ENCODE peak calls at places on chromosomes 16 and 17, in five cellular contexts. One of them, this sample, is unnamed. For H3K36me3, the result is how much of the 10 kb centered on the place peaks cover.

GRCh38 chr16:79403534-79403933 is 197.0 kb downstream of the MAF start:
- DNase-seq in gastrocnemius medialis: no peak
- DNase-seq in body of pancreas: no peak
- DNase-seq in H1: no peak
- DNase-seq in adrenal gland: no peak
- DNase-seq in this sample: no peak

GRCh38 chr16:54870151-54870550 is 60.5 kb upstream of the IRX5 start:
- DNase-seq in H1: no peak
- DNase-seq in adrenal gland: no peak
- DNase-seq in body of pancreas: no peak
- DNase-seq in gastrocnemius medialis: no peak
- DNase-seq in this sample: no peak

GRCh38 chr17:63704259-63704576 is 4.3 kb upstream of the LIMD2 start:
- DNase-seq in gastrocnemius medialis: no peak
- DNase-seq in body of pancreas: no peak
- DNase-seq in H1: no peak
- DNase-seq in adrenal gland: no peak
- DNase-seq in this sample: no peak

GRCh38 chr17:73393962-73394361 is 82.2 kb upstream of the CDC42EP4 start:
- DNase-seq in adrenal gland: no peak
- DNase-seq in body of pancreas: no peak
- DNase-seq in gastrocnemius medialis: no peak
- DNase-seq in H1: no peak
- DNase-seq in this sample: no peak

GRCh38 chr16:17666293-17666692 is 195.5 kb upstream of the XYLT1 start:
- DNase-seq in adrenal gland: no peak
- DNase-seq in gastrocnemius medialis: no peak
- DNase-seq in body of pancreas: no peak
- DNase-seq in H1: no peak
- DNase-seq in this sample: no peak

GRCh38 chr17:21283482-21284318 is 811 bp upstream of the MAP2K3 start:
- DNase-seq in adrenal gland: peak
- DNase-seq in H1: no peak
- DNase-seq in body of pancreas: peak
- DNase-seq in gastrocnemius medialis: peak
- DNase-seq in this sample: no peak

GRCh38 chr17:50169121-50169764 is 3.4 kb downstream of the SGCA start:
- DNase-seq in adrenal gland: peak
- DNase-seq in body of pancreas: peak
- DNase-seq in H1: no peak
- DNase-seq in gastrocnemius medialis: no peak
- DNase-seq in this sample: no peak

GRCh38 chr16:55368205-55368604 is 44.2 kb downstream of the IRX6 start:
- DNase-seq in H1: no peak
- DNase-seq in adrenal gland: no peak
- DNase-seq in body of pancreas: peak
- DNase-seq in gastrocnemius medialis: no peak
- DNase-seq in this sample: no peak

GRCh38 chr17:27531469-27531948 is 75.3 kb downstream of the KSR1 start:
- DNase-seq in gastrocnemius medialis: no peak
- DNase-seq in adrenal gland: no peak
- DNase-seq in body of pancreas: no peak
- DNase-seq in H1: no peak
- DNase-seq in this sample: no peak

GRCh38 chr17:1490643-1491405 is 1.7 kb downstream of the MYO1C start:
- DNase-seq in body of pancreas: peak
- DNase-seq in adrenal gland: no peak
- DNase-seq in H1: no peak
- DNase-seq in gastrocnemius medialis: peak
- DNase-seq in this sample: no peak

GRCh38 chr16:49492896-49493620 is 119.5 kb downstream of the C16orf78 start:
- DNase-seq in adrenal gland: peak
- DNase-seq in gastrocnemius medialis: no peak
- DNase-seq in H1: no peak
- DNase-seq in body of pancreas: no peak
- DNase-seq in this sample: no peak

GRCh38 chr17:21330436-21331160 is 45.6 kb upstream of the KCNJ12 start:
- DNase-seq in H1: no peak
- DNase-seq in body of pancreas: no peak
- DNase-seq in gastrocnemius medialis: no peak
- DNase-seq in adrenal gland: no peak
- DNase-seq in this sample: no peak

GRCh38 chr16:8935989-8936388 is 27.7 kb downstream of the USP7 start:
- DNase-seq in body of pancreas: no peak
- DNase-seq in adrenal gland: no peak
- DNase-seq in H1: no peak
- DNase-seq in gastrocnemius medialis: no peak
- DNase-seq in this sample: no peak

GRCh38 chr16:57616241-57616640 is 12.2 kb upstream of the ADGRG1 start:
- DNase-seq in gastrocnemius medialis: no peak
- DNase-seq in H1: no peak
- DNase-seq in body of pancreas: peak
- DNase-seq in adrenal gland: peak
- DNase-seq in this sample: no peak

GRCh38 chr17:19268611-19269010 is 31.4 kb downstream of the EPN2 start:
- DNase-seq in H1: no peak
- DNase-seq in gastrocnemius medialis: no peak
- DNase-seq in body of pancreas: no peak
- DNase-seq in adrenal gland: no peak
- DNase-seq in this sample: no peak

GRCh38 chr17:50363217-50364060 is 9.5 kb downstream of the MRPL27 start:
- DNase-seq in H1: peak
- DNase-seq in body of pancreas: no peak
- DNase-seq in gastrocnemius medialis: no peak
- DNase-seq in adrenal gland: peak
- DNase-seq in this sample: no peak

GRCh38 chr16:65312795-65313194 is 190.9 kb upstream of the CDH11 start:
- DNase-seq in body of pancreas: no peak
- DNase-seq in adrenal gland: no peak
- DNase-seq in H1: no peak
- DNase-seq in gastrocnemius medialis: no peak
- DNase-seq in this sample: no peak

GRCh38 chr17:34318474-34318873 is 761 bp upstream of the CCL8 start:
- DNase-seq in gastrocnemius medialis: no peak
- DNase-seq in body of pancreas: no peak
- DNase-seq in H1: no peak
- DNase-seq in adrenal gland: no peak
- DNase-seq in this sample: no peak

GRCh38 chr17:74296548-74296936 is 22.5 kb downstream of the DNAI2 start:
- DNase-seq in adrenal gland: peak
- DNase-seq in H1: peak
- DNase-seq in gastrocnemius medialis: peak
- DNase-seq in body of pancreas: peak
- DNase-seq in this sample: no peak

GRCh38 chr16:5751216-5751615 is 653.6 kb upstream of the EEF2KMT start:
- DNase-seq in H1: no peak
- DNase-seq in body of pancreas: no peak
- DNase-seq in gastrocnemius medialis: no peak
- DNase-seq in adrenal gland: no peak
- DNase-seq in this sample: no peak

GRCh38 chr16:85484337-85485295 is 128.5 kb upstream of the GSE1 start:
- DNase-seq in body of pancreas: peak
- DNase-seq in H1: no peak
- DNase-seq in adrenal gland: no peak
- DNase-seq in gastrocnemius medialis: no peak
- DNase-seq in this sample: no peak

GRCh38 chr16:85126731-85127662 is 14.7 kb upstream of the CIBAR2 start:
- DNase-seq in H1: no peak
- DNase-seq in gastrocnemius medialis: peak
- DNase-seq in body of pancreas: peak
- DNase-seq in adrenal gland: peak
- DNase-seq in this sample: no peak

GRCh38 chr16:85235988-85236831 is 123.9 kb upstream of the CIBAR2 start:
- DNase-seq in adrenal gland: no peak
- DNase-seq in body of pancreas: no peak
- DNase-seq in gastrocnemius medialis: no peak
- DNase-seq in H1: no peak
- DNase-seq in this sample: no peak

GRCh38 chr16:25494292-25494691 is 197.5 kb upstream of the HS3ST4 start:
- DNase-seq in H1: no peak
- DNase-seq in adrenal gland: peak
- DNase-seq in gastrocnemius medialis: no peak
- DNase-seq in body of pancreas: no peak
- DNase-seq in this sample: no peak

GRCh38 chr17:17204041-17204591 is 2.0 kb downstream of the PLD6 start:
- DNase-seq in body of pancreas: peak
- DNase-seq in H1: no peak
- DNase-seq in gastrocnemius medialis: no peak
- DNase-seq in adrenal gland: peak
- DNase-seq in this sample: no peak

GRCh38 chr17:34997355-34997862 is 17.1 kb downstream of the LIG3 start:
- DNase-seq in body of pancreas: peak
- DNase-seq in adrenal gland: peak
- DNase-seq in gastrocnemius medialis: no peak
- DNase-seq in H1: no peak
- DNase-seq in this sample: no peak

GRCh38 chr17:29179232-29180036 is 764 bp downstream of the MYO18A start:
- DNase-seq in H1: peak
- DNase-seq in gastrocnemius medialis: no peak
- DNase-seq in body of pancreas: peak
- DNase-seq in adrenal gland: peak
- DNase-seq in this sample: no peak

GRCh38 chr17:36722121-36722902 is 120.9 kb downstream of the MRM1 start:
- DNase-seq in body of pancreas: peak
- DNase-seq in gastrocnemius medialis: no peak
- DNase-seq in H1: no peak
- DNase-seq in adrenal gland: peak
- DNase-seq in this sample: no peak

GRCh38 chr16:8572919-8573724 is 17.2 kb downstream of the TMEM114 start:
- DNase-seq in adrenal gland: no peak
- DNase-seq in gastrocnemius medialis: no peak
- DNase-seq in body of pancreas: no peak
- DNase-seq in H1: no peak
- DNase-seq in this sample: no peak

GRCh38 chr16:84183572-84183875 is 3.3 kb downstream of the TAF1C start:
- DNase-seq in gastrocnemius medialis: no peak
- DNase-seq in H1: no peak
- DNase-seq in body of pancreas: no peak
- DNase-seq in adrenal gland: no peak
- DNase-seq in this sample: no peak

GRCh38 chr16:35910409-35910808 is 2451.0 kb downstream of the TP53TG3F start:
- DNase-seq in body of pancreas: no peak
- DNase-seq in H1: no peak
- DNase-seq in gastrocnemius medialis: no peak
- DNase-seq in adrenal gland: no peak
- DNase-seq in this sample: no peak

GRCh38 chr17:65170839-65171238 is 33.7 kb downstream of the RGS9 start:
- DNase-seq in H1: no peak
- DNase-seq in gastrocnemius medialis: no peak
- DNase-seq in adrenal gland: no peak
- DNase-seq in body of pancreas: peak
- DNase-seq in this sample: no peak

DNA sequence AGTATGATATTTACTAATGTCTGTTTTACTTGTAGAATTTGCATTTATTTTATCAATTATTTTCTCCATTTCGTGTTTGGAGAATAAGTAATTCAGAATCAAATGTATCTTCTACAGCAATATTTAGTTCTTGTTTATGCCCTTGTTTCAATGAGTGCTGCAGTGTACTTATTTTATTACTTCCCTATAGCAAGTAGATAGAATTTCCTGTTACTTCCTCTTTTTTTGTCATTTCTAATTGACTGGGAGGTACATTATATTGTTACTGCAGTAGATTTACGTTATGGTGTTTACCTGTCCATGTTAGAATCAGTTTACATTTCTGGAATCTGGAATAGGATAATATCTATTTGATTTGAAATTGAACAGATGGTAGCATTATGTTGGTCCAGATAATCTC is 71.2 kb downstream of the OMG start:
- DNase-seq in H1: no peak
- DNase-seq in gastrocnemius medialis: no peak
- DNase-seq in body of pancreas: no peak
- DNase-seq in adrenal gland: no peak
- DNase-seq in this sample: no peak
- H3K36me3 ChIP-seq in H1: under half
- H3K36me3 ChIP-seq in gastrocnemius medialis: under half
- H3K36me3 ChIP-seq in body of pancreas: under half
- H3K36me3 ChIP-seq in adrenal gland: under half
- H3K36me3 ChIP-seq in this sample: under half

GRCh38 chr17:77865109-77865611 is 93.3 kb upstream of the TNRC6C start:
- DNase-seq in H1: no peak
- DNase-seq in body of pancreas: no peak
- DNase-seq in gastrocnemius medialis: no peak
- DNase-seq in adrenal gland: no peak
- DNase-seq in this sample: no peak
- TF ChIP-seq POLR2A in H1: no peak
- TF ChIP-seq POLR2A in body of pancreas: no peak
- TF ChIP-seq POLR2A in gastrocnemius medialis: no peak
- TF ChIP-seq POLR2A in adrenal gland: no peak
- TF ChIP-seq POLR2A in this sample: no peak

GRCh38 chr17:6684881-6685767 is 28.0 kb downstream of the SLC13A5 start:
- DNase-seq in adrenal gland: no peak
- DNase-seq in gastrocnemius medialis: no peak
- DNase-seq in H1: no peak
- DNase-seq in body of pancreas: no peak
- DNase-seq in this sample: no peak
- H3K36me3 ChIP-seq in adrenal gland: under half
- H3K36me3 ChIP-seq in gastrocnemius medialis: under half
- H3K36me3 ChIP-seq in H1: under half
- H3K36me3 ChIP-seq in body of pancreas: under half
- H3K36me3 ChIP-seq in this sample: under half

GRCh38 chr16:23976091-23977001 is 140.6 kb downstream of the PRKCB start:
- DNase-seq in adrenal gland: no peak
- DNase-seq in body of pancreas: no peak
- DNase-seq in H1: no peak
- DNase-seq in gastrocnemius medialis: no peak
- DNase-seq in this sample: no peak
- TF ChIP-seq POLR2A in adrenal gland: no peak
- TF ChIP-seq POLR2A in body of pancreas: no peak
- TF ChIP-seq POLR2A in H1: no peak
- TF ChIP-seq POLR2A in gastrocnemius medialis: no peak
- TF ChIP-seq POLR2A in this sample: no peak

GRCh38 chr17:44155488-44155887 is 13.8 kb downstream of the HROB start:
- DNase-seq in body of pancreas: no peak
- DNase-seq in gastrocnemius medialis: no peak
- DNase-seq in adrenal gland: no peak
- DNase-seq in H1: no peak
- DNase-seq in this sample: no peak

GRCh38 chr17:44164476-44164875 is 6.0 kb upstream of the ASB16 start:
- DNase-seq in H1: no peak
- DNase-seq in gastrocnemius medialis: no peak
- DNase-seq in body of pancreas: no peak
- DNase-seq in adrenal gland: no peak
- DNase-seq in this sample: no peak

GRCh38 chr17:44159519-44160210 is 10.8 kb upstream of the ASB16 start:
- DNase-seq in adrenal gland: no peak
- DNase-seq in gastrocnemius medialis: no peak
- DNase-seq in H1: no peak
- DNase-seq in body of pancreas: no peak
- DNase-seq in this sample: no peak
- H3K36me3 ChIP-seq in adrenal gland: under half
- H3K36me3 ChIP-seq in gastrocnemius medialis: under half
- H3K36me3 ChIP-seq in H1: under half
- H3K36me3 ChIP-seq in body of pancreas: under half
- H3K36me3 ChIP-seq in this sample: under half

GRCh38 chr16:1351582-1352362 is at the start of the genes GNPTG and TSR3:
- DNase-seq in body of pancreas: peak
- DNase-seq in H1: peak
- DNase-seq in adrenal gland: peak
- DNase-seq in gastrocnemius medialis: peak
- DNase-seq in this sample: peak
- TF ChIP-seq POLR2A in body of pancreas: peak
- TF ChIP-seq POLR2A in H1: no peak
- TF ChIP-seq POLR2A in adrenal gland: peak
- TF ChIP-seq POLR2A in gastrocnemius medialis: peak
- TF ChIP-seq POLR2A in this sample: peak

GRCh38 chr16:3408561-3409197 is 7.7 kb downstream of the ZNF174 start:
- DNase-seq in H1: no peak
- DNase-seq in body of pancreas: no peak
- DNase-seq in gastrocnemius medialis: no peak
- DNase-seq in adrenal gland: no peak
- DNase-seq in this sample: no peak
- H3K36me3 ChIP-seq in H1: under half
- H3K36me3 ChIP-seq in body of pancreas: under half
- H3K36me3 ChIP-seq in gastrocnemius medialis: half or more
- H3K36me3 ChIP-seq in adrenal gland: under half
- H3K36me3 ChIP-seq in this sample: under half

This sample was measured in esophagus squamous epithelium.